ENCODE peak calls at places on chromosomes 1 and 21, in four cellular contexts. C, H, D and U are unnamed samples.

GRCh38 chr1:20956272-20956671 is 169.2 kb upstream of the HP1BP3 start:
- DNase-seq in D (no peak), H (no peak), C (no peak), U (no peak)

GRCh38 chr1:10122926-10123325 is 87.4 kb upstream of the KIF1B start:
- DNase-seq in D (no peak), H (no peak), C (no peak), U (no peak)

GRCh38 chr1:202361224-202361623 is 12.7 kb downstream of the PPP1R12B start:
- DNase-seq in C (no peak), D (no peak), H (no peak), U (no peak)

GRCh38 chr1:210347112-210347511 is 18.4 kb downstream of the HHAT start:
- DNase-seq in H (no peak), D (no peak), C (no peak), U (peak)

GRCh38 chr21:8991088-8991907 is 1530.1 kb upstream of the TPTE start:
- DNase-seq in D (no peak), C (no peak), H (no peak), U (no peak)

GRCh38 chr1:152188673-152189591 is 29.9 kb upstream of the RPTN start:
- DNase-seq in D (peak), C (peak), H (peak), U (no peak)

GRCh38 chr1:67575861-67576260 is 109.1 kb upstream of the GADD45A start:
- DNase-seq in H (no peak), C (peak), D (no peak), U (no peak)

GRCh38 chr1:46244656-46245371 is 2.7 kb upstream of the RAD54L start:
- DNase-seq in D (peak), C (peak), H (no peak), U (no peak)

GRCh38 chr1:234890694-234891093 is 237.9 kb downstream of the TOMM20 start:
- DNase-seq in C (no peak), D (no peak), H (no peak), U (no peak)

GRCh38 chr1:221782461-221782860 is 40.6 kb upstream of the DUSP10 start:
- DNase-seq in D (no peak), H (no peak), C (no peak), U (no peak)

GRCh38 chr1:74363220-74363619 is 128.0 kb downstream of the TNNI3K start:
- DNase-seq in C (no peak), H (no peak), D (no peak), U (peak)

GRCh38 chr1:4113897-4114296 is 213.8 kb upstream of the C1orf174 start:
- DNase-seq in H (no peak), D (no peak), C (no peak), U (no peak)

GRCh38 chr1:79517425-79518219 is 511.1 kb upstream of the ADGRL4 start:
- DNase-seq in H (no peak), D (no peak), C (no peak), U (no peak)

GRCh38 chr1:41955461-41956159 is 36.9 kb upstream of the HIVEP3 start:
- DNase-seq in C (peak), D (peak), H (no peak), U (no peak)

GRCh38 chr1:6852136-6852890 is 67.1 kb downstream of the CAMTA1 start:
- DNase-seq in D (no peak), C (no peak), H (no peak), U (no peak)

GRCh38 chr1:201715801-201716741 is 112.9 kb upstream of the IPO9 start:
- DNase-seq in D (no peak), H (no peak), C (no peak), U (no peak)

GRCh38 chr1:116311756-116312691 is 61.0 kb upstream of the ATP1A1 start:
- DNase-seq in C (peak), D (no peak), H (no peak), U (peak)

GRCh38 chr1:12438349-12438924 is 179.6 kb downstream of the DHRS3 start:
- DNase-seq in C (no peak), H (peak), D (no peak), U (no peak)

GRCh38 chr1:99268021-99268420 is 3.7 kb downstream of the PLPPR4 start:
- DNase-seq in H (no peak), D (no peak), C (no peak), U (no peak)

GRCh38 chr1:209398330-209398991 is 185.1 kb upstream of the CAMK1G start:
- DNase-seq in D (no peak), H (no peak), C (no peak), U (no peak)

GRCh38 chr1:236090741-236091147 is 25.9 kb upstream of the NID1 start:
- DNase-seq in D (no peak), C (peak), H (no peak), U (no peak)

GRCh38 chr1:97599447-97599846 is 321.4 kb downstream of the DPYD start:
- DNase-seq in D (no peak), C (no peak), H (no peak), U (no peak)

GRCh38 chr1:200415227-200415626 is 5.4 kb upstream of the ZNF281 start:
- DNase-seq in H (no peak), C (no peak), D (no peak), U (no peak)

GRCh38 chr1:59552001-59552400 is 255.1 kb downstream of the FGGY start:
- DNase-seq in D (no peak), H (no peak), C (no peak), U (no peak)

GRCh38 chr1:117171900-117172501 is 38.7 kb downstream of the VTCN1 start:
- DNase-seq in H (no peak), C (peak), D (no peak), U (peak)

GRCh38 chr1:159921700-159922498 is 3.4 kb downstream of the TAGLN2 start:
- DNase-seq in D (no peak), H (peak), C (no peak), U (no peak)

GRCh38 chr1:110610741-110611286 is 4.7 kb upstream of the KCNA2 start:
- DNase-seq in C (no peak), H (no peak), D (no peak), U (no peak)

GRCh38 chr1:55353709-55354620 is 138.8 kb upstream of the USP24 start:
- DNase-seq in H (no peak), C (peak), D (no peak), U (no peak)

GRCh38 chr1:96372881-96373280 is 348.7 kb upstream of the PTBP2 start:
- DNase-seq in C (no peak), D (no peak), H (no peak), U (no peak)

GRCh38 chr1:236204656-236205055 is 62.3 kb downstream of the GPR137B start:
- DNase-seq in D (no peak), H (no peak), C (no peak), U (no peak)

GRCh38 chr1:225638853-225639252 is 14.1 kb downstream of the ENAH start:
- DNase-seq in H (no peak), D (no peak), C (no peak), U (no peak)

GRCh38 chr1:22245716-22246115 is 102.8 kb upstream of the WNT4 start:
- DNase-seq in H (no peak), D (no peak), C (no peak), U (no peak)